ENCODE peak calls at places on chromosomes 2 and 18, in eight cellular contexts. One of them, this sample, is unnamed.

GRCh38 chr18:76479351-76480238 is 15.4 kb downstream of the ZNF516 start:
- DNase-seq in astrocyte of the hippocampus: no peak
- DNase-seq in NCI-H1417 treated with DMSO at 0.1 percent for 48 hours: no peak
- DNase-seq in CD4-positive, alpha-beta memory T cell: no peak
- DNase-seq in fibroblast of mammary gland: no peak
- DNase-seq in fibroblast of the aortic adventitia: no peak
- DNase-seq in NCI-H2081: no peak
- DNase-seq in PC-9: no peak
- DNase-seq in this sample: no peak

GRCh38 chr2:31333527-31334183 is 80.9 kb downstream of the XDH start:
- DNase-seq in PC-9: peak; percentile 74
- DNase-seq in fibroblast of mammary gland: peak; percentile 83
- DNase-seq in CD4-positive, alpha-beta memory T cell: peak; percentile 76
- DNase-seq in fibroblast of the aortic adventitia: peak; percentile 87
- DNase-seq in NCI-H1417 treated with DMSO at 0.1 percent for 48 hours: peak; percentile 85
- DNase-seq in NCI-H2081: peak; percentile 72
- DNase-seq in astrocyte of the hippocampus: peak; percentile 87
- DNase-seq in this sample: peak; percentile 82

GRCh38 chr2:44836916-44837315 is 104.6 kb upstream of the SIX3 start:
- DNase-seq in fibroblast of mammary gland: no peak
- DNase-seq in NCI-H1417 treated with DMSO at 0.1 percent for 48 hours: no peak
- DNase-seq in fibroblast of the aortic adventitia: no peak
- DNase-seq in astrocyte of the hippocampus: no peak
- DNase-seq in NCI-H2081: no peak
- DNase-seq in PC-9: no peak
- DNase-seq in CD4-positive, alpha-beta memory T cell: no peak
- DNase-seq in this sample: no peak

GRCh38 chr2:64268330-64268729 is 124.1 kb upstream of the PELI1 start:
- DNase-seq in CD4-positive, alpha-beta memory T cell: no peak
- DNase-seq in NCI-H1417 treated with DMSO at 0.1 percent for 48 hours: no peak
- DNase-seq in PC-9: no peak
- DNase-seq in NCI-H2081: no peak
- DNase-seq in fibroblast of the aortic adventitia: no peak
- DNase-seq in astrocyte of the hippocampus: peak; percentile 13
- DNase-seq in fibroblast of mammary gland: no peak
- DNase-seq in this sample: no peak

GRCh38 chr2:25201794-25202193 is 33.4 kb upstream of the POMC start:
- DNase-seq in NCI-H1417 treated with DMSO at 0.1 percent for 48 hours: no peak
- DNase-seq in astrocyte of the hippocampus: no peak
- DNase-seq in NCI-H2081: no peak
- DNase-seq in CD4-positive, alpha-beta memory T cell: no peak
- DNase-seq in fibroblast of mammary gland: no peak
- DNase-seq in PC-9: no peak
- DNase-seq in fibroblast of the aortic adventitia: no peak
- DNase-seq in this sample: no peak

GRCh38 chr2:102187191-102188150 is 648 bp downstream of the IL1RL2 start:
- DNase-seq in fibroblast of mammary gland: peak; percentile 65
- DNase-seq in astrocyte of the hippocampus: peak; percentile 74
- DNase-seq in NCI-H1417 treated with DMSO at 0.1 percent for 48 hours: no peak
- DNase-seq in NCI-H2081: no peak
- DNase-seq in PC-9: peak; percentile 29
- DNase-seq in CD4-positive, alpha-beta memory T cell: peak; percentile 52
- DNase-seq in fibroblast of the aortic adventitia: peak; percentile 40
- DNase-seq in this sample: no peak

GRCh38 chr2:109607766-109608165 is 6.0 kb downstream of the SEPTIN10 start:
- DNase-seq in astrocyte of the hippocampus: no peak
- DNase-seq in fibroblast of mammary gland: peak; percentile 54
- DNase-seq in NCI-H2081: no peak
- DNase-seq in PC-9: no peak
- DNase-seq in CD4-positive, alpha-beta memory T cell: no peak
- DNase-seq in fibroblast of the aortic adventitia: peak; percentile 45
- DNase-seq in NCI-H1417 treated with DMSO at 0.1 percent for 48 hours: no peak
- DNase-seq in this sample: no peak

GRCh38 chr2:112075490-112076260 is 20.6 kb downstream of the TMEM87B start:
- DNase-seq in NCI-H1417 treated with DMSO at 0.1 percent for 48 hours: no peak
- DNase-seq in fibroblast of mammary gland: no peak
- DNase-seq in fibroblast of the aortic adventitia: peak; percentile 63
- DNase-seq in astrocyte of the hippocampus: peak; percentile 39
- DNase-seq in PC-9: peak; percentile 48
- DNase-seq in NCI-H2081: no peak
- DNase-seq in CD4-positive, alpha-beta memory T cell: no peak
- DNase-seq in this sample: no peak

GRCh38 chr18:11948852-11949523 is 32.3 kb upstream of the IMPA2 start:
- DNase-seq in PC-9: no peak
- DNase-seq in NCI-H2081: no peak
- DNase-seq in NCI-H1417 treated with DMSO at 0.1 percent for 48 hours: no peak
- DNase-seq in astrocyte of the hippocampus: peak; percentile 70
- DNase-seq in fibroblast of mammary gland: no peak
- DNase-seq in fibroblast of the aortic adventitia: peak; percentile 19
- DNase-seq in CD4-positive, alpha-beta memory T cell: no peak
- DNase-seq in this sample: no peak

GRCh38 chr2:6828299-6828584 is 37.5 kb downstream of the CMPK2 start:
- DNase-seq in fibroblast of mammary gland: peak; percentile 68
- DNase-seq in NCI-H2081: peak; percentile 58
- DNase-seq in fibroblast of the aortic adventitia: peak; percentile 68
- DNase-seq in astrocyte of the hippocampus: peak; percentile 63
- DNase-seq in CD4-positive, alpha-beta memory T cell: no peak
- DNase-seq in PC-9: no peak
- DNase-seq in NCI-H1417 treated with DMSO at 0.1 percent for 48 hours: no peak
- DNase-seq in this sample: no peak

GRCh38 chr2:186532891-186533290 is 46.8 kb downstream of the ZC3H15 start:
- DNase-seq in CD4-positive, alpha-beta memory T cell: no peak
- DNase-seq in fibroblast of mammary gland: no peak
- DNase-seq in fibroblast of the aortic adventitia: peak; percentile 89
- DNase-seq in NCI-H2081: no peak
- DNase-seq in astrocyte of the hippocampus: peak; percentile 16
- DNase-seq in PC-9: no peak
- DNase-seq in NCI-H1417 treated with DMSO at 0.1 percent for 48 hours: no peak
- DNase-seq in this sample: no peak

GRCh38 chr2:109217362-109218086 is 88.5 kb downstream of the SH3RF3 start:
- DNase-seq in CD4-positive, alpha-beta memory T cell: no peak
- DNase-seq in NCI-H2081: no peak
- DNase-seq in NCI-H1417 treated with DMSO at 0.1 percent for 48 hours: no peak
- DNase-seq in fibroblast of mammary gland: peak; percentile 97
- DNase-seq in astrocyte of the hippocampus: no peak
- DNase-seq in fibroblast of the aortic adventitia: peak; percentile 35
- DNase-seq in PC-9: no peak
- DNase-seq in this sample: peak; percentile 57

GRCh38 chr2:31227711-31228125 is 6.2 kb upstream of the EHD3 start:
- DNase-seq in NCI-H1417 treated with DMSO at 0.1 percent for 48 hours: peak; percentile 73
- DNase-seq in fibroblast of the aortic adventitia: no peak
- DNase-seq in astrocyte of the hippocampus: no peak
- DNase-seq in fibroblast of mammary gland: peak; percentile 30
- DNase-seq in CD4-positive, alpha-beta memory T cell: no peak
- DNase-seq in NCI-H2081: peak; percentile 17
- DNase-seq in PC-9: no peak
- DNase-seq in this sample: no peak

GRCh38 chr2:152222975-152223638 is 47.5 kb upstream of the STAM2 start:
- DNase-seq in astrocyte of the hippocampus: peak; percentile 97
- DNase-seq in CD4-positive, alpha-beta memory T cell: no peak
- DNase-seq in fibroblast of mammary gland: peak; percentile 91
- DNase-seq in PC-9: no peak
- DNase-seq in NCI-H1417 treated with DMSO at 0.1 percent for 48 hours: no peak
- DNase-seq in NCI-H2081: peak; percentile 10
- DNase-seq in fibroblast of the aortic adventitia: peak; percentile 96
- DNase-seq in this sample: no peak

GRCh38 chr2:143029141-143029540 is 100.1 kb upstream of the ARHGAP15 start:
- DNase-seq in NCI-H1417 treated with DMSO at 0.1 percent for 48 hours: no peak
- DNase-seq in astrocyte of the hippocampus: peak; percentile 2
- DNase-seq in fibroblast of mammary gland: peak; percentile 28
- DNase-seq in NCI-H2081: no peak
- DNase-seq in CD4-positive, alpha-beta memory T cell: no peak
- DNase-seq in fibroblast of the aortic adventitia: peak; percentile 22
- DNase-seq in PC-9: no peak
- DNase-seq in this sample: no peak

GRCh38 chr2:212427031-212427430 is 111.6 kb downstream of the ERBB4 start:
- DNase-seq in CD4-positive, alpha-beta memory T cell: no peak
- DNase-seq in NCI-H1417 treated with DMSO at 0.1 percent for 48 hours: no peak
- DNase-seq in NCI-H2081: no peak
- DNase-seq in fibroblast of the aortic adventitia: no peak
- DNase-seq in astrocyte of the hippocampus: no peak
- DNase-seq in fibroblast of mammary gland: no peak
- DNase-seq in PC-9: no peak
- DNase-seq in this sample: no peak

GRCh38 chr2:25125189-25125588 is 43.2 kb downstream of the POMC start:
- DNase-seq in astrocyte of the hippocampus: no peak
- DNase-seq in NCI-H2081: no peak
- DNase-seq in PC-9: no peak
- DNase-seq in fibroblast of the aortic adventitia: no peak
- DNase-seq in CD4-positive, alpha-beta memory T cell: no peak
- DNase-seq in NCI-H1417 treated with DMSO at 0.1 percent for 48 hours: no peak
- DNase-seq in fibroblast of mammary gland: no peak
- DNase-seq in this sample: no peak

GRCh38 chr2:23200056-23200455 is 184.9 kb upstream of the KLHL29 start:
- DNase-seq in NCI-H2081: no peak
- DNase-seq in astrocyte of the hippocampus: peak; percentile 3
- DNase-seq in fibroblast of mammary gland: no peak
- DNase-seq in PC-9: no peak
- DNase-seq in CD4-positive, alpha-beta memory T cell: no peak
- DNase-seq in fibroblast of the aortic adventitia: no peak
- DNase-seq in NCI-H1417 treated with DMSO at 0.1 percent for 48 hours: no peak
- DNase-seq in this sample: no peak

GRCh38 chr2:232368311-232368731 is 10.2 kb upstream of the ALPP start:
- DNase-seq in fibroblast of mammary gland: no peak
- DNase-seq in NCI-H1417 treated with DMSO at 0.1 percent for 48 hours: no peak
- DNase-seq in NCI-H2081: no peak
- DNase-seq in PC-9: no peak
- DNase-seq in astrocyte of the hippocampus: no peak
- DNase-seq in CD4-positive, alpha-beta memory T cell: no peak
- DNase-seq in fibroblast of the aortic adventitia: no peak
- DNase-seq in this sample: no peak

GRCh38 chr2:10412380-10412779 is 35.7 kb downstream of the ODC1 start:
- DNase-seq in astrocyte of the hippocampus: peak; percentile 57
- DNase-seq in fibroblast of mammary gland: peak; percentile 54
- DNase-seq in fibroblast of the aortic adventitia: peak; percentile 28
- DNase-seq in CD4-positive, alpha-beta memory T cell: no peak
- DNase-seq in PC-9: no peak
- DNase-seq in NCI-H2081: no peak
- DNase-seq in NCI-H1417 treated with DMSO at 0.1 percent for 48 hours: no peak
- DNase-seq in this sample: peak; percentile 24

GRCh38 chr18:36697905-36698304 is 130.9 kb downstream of the TPGS2 start:
- DNase-seq in PC-9: peak; percentile 44
- DNase-seq in fibroblast of the aortic adventitia: peak; percentile 88
- DNase-seq in NCI-H2081: no peak
- DNase-seq in NCI-H1417 treated with DMSO at 0.1 percent for 48 hours: no peak
- DNase-seq in CD4-positive, alpha-beta memory T cell: no peak
- DNase-seq in fibroblast of mammary gland: peak; percentile 93
- DNase-seq in astrocyte of the hippocampus: peak; percentile 92
- DNase-seq in this sample: no peak

GRCh38 chr2:217827430-217828201 is 175.2 kb downstream of the TNS1 start:
- DNase-seq in PC-9: peak; percentile 5
- DNase-seq in fibroblast of mammary gland: peak; percentile 30
- DNase-seq in CD4-positive, alpha-beta memory T cell: no peak
- DNase-seq in NCI-H1417 treated with DMSO at 0.1 percent for 48 hours: no peak
- DNase-seq in fibroblast of the aortic adventitia: peak; percentile 53
- DNase-seq in astrocyte of the hippocampus: peak; percentile 16
- DNase-seq in NCI-H2081: no peak
- DNase-seq in this sample: no peak

GRCh38 chr2:45822272-45822630 is 170.8 kb downstream of the PRKCE start:
- DNase-seq in fibroblast of the aortic adventitia: no peak
- DNase-seq in CD4-positive, alpha-beta memory T cell: no peak
- DNase-seq in NCI-H1417 treated with DMSO at 0.1 percent for 48 hours: no peak
- DNase-seq in PC-9: peak; percentile 45
- DNase-seq in astrocyte of the hippocampus: no peak
- DNase-seq in fibroblast of mammary gland: no peak
- DNase-seq in NCI-H2081: no peak
- DNase-seq in this sample: no peak

GRCh38 chr2:181104512-181105121 is 124.2 kb downstream of the UBE2E3 start:
- DNase-seq in astrocyte of the hippocampus: peak; percentile 75
- DNase-seq in fibroblast of the aortic adventitia: peak; percentile 82
- DNase-seq in CD4-positive, alpha-beta memory T cell: no peak
- DNase-seq in fibroblast of mammary gland: peak; percentile 79
- DNase-seq in PC-9: peak; percentile 28
- DNase-seq in NCI-H2081: peak; percentile 58
- DNase-seq in NCI-H1417 treated with DMSO at 0.1 percent for 48 hours: peak; percentile 16
- DNase-seq in this sample: peak; percentile 39

GRCh38 chr2:227374158-227374557 is 4.9 kb downstream of the TM4SF20 start:
- DNase-seq in PC-9: no peak
- DNase-seq in fibroblast of mammary gland: peak; percentile 63
- DNase-seq in CD4-positive, alpha-beta memory T cell: no peak
- DNase-seq in NCI-H2081: no peak
- DNase-seq in NCI-H1417 treated with DMSO at 0.1 percent for 48 hours: no peak
- DNase-seq in fibroblast of the aortic adventitia: peak; percentile 87
- DNase-seq in astrocyte of the hippocampus: peak; percentile 64
- DNase-seq in this sample: no peak

GRCh38 chr18:63152791-63153190 is 166.8 kb downstream of the BCL2 start:
- DNase-seq in fibroblast of the aortic adventitia: no peak
- DNase-seq in astrocyte of the hippocampus: no peak
- DNase-seq in NCI-H2081: no peak
- DNase-seq in fibroblast of mammary gland: no peak
- DNase-seq in PC-9: no peak
- DNase-seq in NCI-H1417 treated with DMSO at 0.1 percent for 48 hours: no peak
- DNase-seq in CD4-positive, alpha-beta memory T cell: no peak
- DNase-seq in this sample: no peak

GRCh38 chr18:69588301-69588700 is 187.6 kb downstream of the DOK6 start:
- DNase-seq in PC-9: no peak
- DNase-seq in fibroblast of mammary gland: no peak
- DNase-seq in CD4-positive, alpha-beta memory T cell: no peak
- DNase-seq in NCI-H1417 treated with DMSO at 0.1 percent for 48 hours: no peak
- DNase-seq in fibroblast of the aortic adventitia: no peak
- DNase-seq in NCI-H2081: no peak
- DNase-seq in astrocyte of the hippocampus: no peak
- DNase-seq in this sample: no peak

GRCh38 chr2:119823734-119824334 is 64.1 kb downstream of the PTPN4 start:
- DNase-seq in fibroblast of mammary gland: peak; percentile 60
- DNase-seq in astrocyte of the hippocampus: peak; percentile 55
- DNase-seq in CD4-positive, alpha-beta memory T cell: no peak
- DNase-seq in NCI-H1417 treated with DMSO at 0.1 percent for 48 hours: no peak
- DNase-seq in fibroblast of the aortic adventitia: peak; percentile 70
- DNase-seq in NCI-H2081: no peak
- DNase-seq in PC-9: no peak
- DNase-seq in this sample: peak; percentile 19

GRCh38 chr2:111981666-111982065 is 73.4 kb upstream of the TMEM87B start:
- DNase-seq in fibroblast of the aortic adventitia: no peak
- DNase-seq in fibroblast of mammary gland: no peak
- DNase-seq in astrocyte of the hippocampus: no peak
- DNase-seq in CD4-positive, alpha-beta memory T cell: no peak
- DNase-seq in NCI-H2081: no peak
- DNase-seq in PC-9: no peak
- DNase-seq in NCI-H1417 treated with DMSO at 0.1 percent for 48 hours: no peak
- DNase-seq in this sample: no peak